ENCODE peak calls at places on chromosomes 13 and 19, in six cellular contexts. Y is lower leg skin; O is COR-L47; P is stimulated activated CD8-positive, alpha-beta memory T cell treated with anti-CD3 and anti-CD28 coated beads, Interleukin-7, amount 100 ng/mL, for 1 hour; S is AG09319; B is B cell. X is an unnamed sample.

GRCh38 chr13:92407858-92408257 is 818.7 kb upstream of the GPC6 start:
- DNase-seq in P (no peak), Y (no peak), O (no peak), B (no peak), S (no peak), X (no peak)

GRCh38 chr13:92573467-92574057 is 653.0 kb upstream of the GPC6 start:
- DNase-seq in P (no peak), S (no peak), B (no peak), Y (no peak), O (no peak), X (no peak)

GRCh38 chr13:33615436-33615835 is 202.5 kb upstream of the RFC3 start:
- DNase-seq in S (no peak), O (no peak), B (no peak), P (no peak), Y (no peak), X (no peak)

GRCh38 chr19:12838182-12838890 is at the start of gene MAST1:
- DNase-seq in P (no peak), O (peak), S (no peak), Y (no peak), B (no peak), X (peak)

GRCh38 chr19:271856-272255 is 19.3 kb downstream of the PLPP2 start:
- DNase-seq in S (no peak), Y (no peak), P (no peak), B (no peak), O (no peak), X (no peak)

GRCh38 chr13:46491641-46492040 is 61.3 kb upstream of the LRCH1 start:
- DNase-seq in S (no peak), O (no peak), B (no peak), P (no peak), Y (no peak), X (no peak)

GRCh38 chr13:110560606-110561334 is 752 bp downstream of the RAB20 start:
- DNase-seq in O (no peak), S (no peak), B (no peak), Y (no peak), P (no peak), X (no peak)

GRCh38 chr19:29084266-29084665 is 128.7 kb downstream of the UQCRFS1 start:
- DNase-seq in Y (peak), O (no peak), S (no peak), P (no peak), B (no peak), X (no peak)

GRCh38 chr19:6828698-6829633 is 56.5 kb downstream of the VAV1 start:
- DNase-seq in Y (peak), O (no peak), B (no peak), P (no peak), S (no peak), X (no peak)

GRCh38 chr19:42111811-42112210 is 20.4 kb downstream of the POU2F2 start:
- DNase-seq in Y (no peak), P (no peak), S (no peak), B (no peak), O (no peak), X (no peak)

GRCh38 chr13:44407891-44408290 is 34.3 kb downstream of the SERP2 start:
- DNase-seq in P (no peak), S (no peak), Y (no peak), B (no peak), O (no peak), X (no peak)

GRCh38 chr19:11024259-11024658 is 63.4 kb downstream of the SMARCA4 start:
- DNase-seq in P (no peak), B (no peak), S (no peak), O (no peak), Y (no peak), X (no peak)

GRCh38 chr19:13172335-13173128 is 22.3 kb downstream of the IER2 start:
- DNase-seq in P (no peak), O (no peak), B (peak), S (no peak), Y (peak), X (peak)

GRCh38 chr13:108595416-108596257 is 33.8 kb upstream of the MYO16 start:
- DNase-seq in O (no peak), P (no peak), B (no peak), S (no peak), Y (no peak), X (no peak)

GRCh38 chr19:13849991-13850909 is 26.7 kb upstream of the NANOS3 start:
- DNase-seq in Y (peak), B (peak), S (no peak), O (peak), P (no peak), X (peak)

GRCh38 chr13:97600438-97601080 is 166.6 kb downstream of the RAP2A start:
- DNase-seq in O (no peak), B (no peak), Y (no peak), S (no peak), P (no peak), X (no peak)

GRCh38 chr19:52200044-52200443 is 10.2 kb downstream of the PPP2R1A start:
- DNase-seq in Y (no peak), B (no peak), S (no peak), O (no peak), P (no peak), X (no peak)

GRCh38 chr13:48096670-48097069 is 1.8 kb upstream of the MED4 start:
- DNase-seq in S (no peak), B (no peak), O (no peak), P (no peak), Y (no peak), X (no peak)

X was measured in effector memory CD4-positive, alpha-beta T cell.